ENCODE peak calls at places on chromosomes 5 and 9, in four cellular contexts. W is CD8-positive, alpha-beta T cell; S is PC-3; A is brain microvascular endothelial cell. R is an unnamed sample.

GRCh38 chr5:119655081-119655480 is 25.7 kb downstream of the FAM170A start:
- DNase-seq in W (no peak), S (peak; percentile 7), A (peak; percentile 24), R (no peak)

GRCh38 chr9:81559741-81560140 is 129.6 kb downstream of the TLE1 start:
- DNase-seq in W (no peak), S (peak; percentile 81), A (peak; percentile 95), R (no peak)

GRCh38 chr5:168987540-168988300 is 313.2 kb downstream of the SLIT3 start:
- DNase-seq in W (peak; percentile 26), S (peak; percentile 90), A (peak; percentile 71), R (no peak)

GRCh38 chr5:1807479-1808185 is 6.4 kb downstream of the NDUFS6 start:
- DNase-seq in W (no peak), S (no peak), A (no peak), R (no peak)

GRCh38 chr9:13786131-13786530 is 506.6 kb upstream of the MPDZ start:
- DNase-seq in W (no peak), S (no peak), A (peak; percentile 48), R (no peak)

GRCh38 chr5:10734050-10734709 is 26.9 kb downstream of the DAP start:
- DNase-seq in W (no peak), S (no peak), A (no peak), R (no peak)

GRCh38 chr5:71632168-71632567 is 45.0 kb downstream of the MCCC2 start:
- DNase-seq in W (no peak), S (peak; percentile 29), A (no peak), R (no peak)

GRCh38 chr5:10384483-10384882 is 31.0 kb downstream of the MARCHF6 start:
- DNase-seq in W (no peak), S (no peak), A (no peak), R (no peak)

GRCh38 chr5:111755942-111756353 is 1.0 kb downstream of the NREP start:
- DNase-seq in W (no peak), S (peak; percentile 12), A (no peak), R (no peak)

GRCh38 chr5:173240091-173241050 is 5.4 kb upstream of the NKX2-5 start:
- DNase-seq in W (no peak), S (no peak), A (no peak), R (no peak)

GRCh38 chr5:113221294-113222176 is 213.3 kb downstream of the TSSK1B start:
- DNase-seq in W (no peak), S (peak; percentile 74), A (no peak), R (no peak)

GRCh38 chr5:124670672-124671592 is 75.5 kb downstream of the ZNF608 start:
- DNase-seq in W (no peak), S (no peak), A (no peak), R (no peak)

GRCh38 chr9:38423939-38424843 is at the start of gene IGFBPL1:
- DNase-seq in W (no peak), S (no peak), A (no peak), R (peak; percentile 15)

GRCh38 chr9:108473209-108474112 is 382.3 kb downstream of the ACTL7B start:
- DNase-seq in W (no peak), S (peak; percentile 76), A (peak; percentile 80), R (no peak)

GRCh38 chr9:91131433-91131839 is 230.3 kb downstream of the AUH start:
- DNase-seq in W (peak; percentile 31), S (peak; percentile 88), A (peak; percentile 96), R (no peak)

GRCh38 chr5:111043712-111044506 is 27.6 kb upstream of the TSLP start:
- DNase-seq in W (no peak), S (peak; percentile 77), A (peak; percentile 99), R (no peak)

GRCh38 chr9:128455849-128456612 is at the start of gene ODF2:
- DNase-seq in W (peak; percentile 99), S (peak; percentile 92), A (peak; percentile 95), R (peak; percentile 95)

GRCh38 chr5:52757527-52757926 is 30.2 kb upstream of the ITGA1 start:
- DNase-seq in W (no peak), S (no peak), A (no peak), R (no peak)

GRCh38 chr9:107487521-107488399 is 1.8 kb downstream of the KLF4 start:
- DNase-seq in W (no peak), S (peak; percentile 79), A (no peak), R (peak; percentile 61)

GRCh38 chr9:125436613-125437443 is 175.2 kb downstream of the GAPVD1 start:
- DNase-seq in W (no peak), S (no peak), A (no peak), R (no peak)

GRCh38 chr9:129886226-129887174 is 51.2 kb downstream of the USP20 start:
- DNase-seq in W (peak; percentile 76), S (no peak), A (no peak), R (peak; percentile 61)

GRCh38 chr5:178077751-178078150 is 35.6 kb upstream of the N4BP3 start:
- DNase-seq in W (no peak), S (no peak), A (no peak), R (no peak)

GRCh38 chr9:108439967-108440366 is 415.8 kb downstream of the ACTL7B start:
- DNase-seq in W (no peak), S (peak; percentile 48), A (peak; percentile 47), R (no peak)

GRCh38 chr5:102800427-102800826 is 45.3 kb downstream of the PAM start:
- DNase-seq in W (no peak), S (no peak), A (no peak), R (no peak)

GRCh38 chr5:112757468-112758208 is 20.0 kb downstream of the APC start:
- DNase-seq in W (no peak), S (peak; percentile 79), A (no peak), R (peak; percentile 13)

GRCh38 chr5:27594141-27594540 is 555.8 kb upstream of the CDH9 start:
- DNase-seq in W (no peak), S (no peak), A (no peak), R (no peak)

GRCh38 chr9:29241320-29241719 is 1668.0 kb upstream of the C9orf72 start:
- DNase-seq in W (no peak), S (peak; percentile 12), A (no peak), R (no peak)

GRCh38 chr5:76820491-76820890 is 1.7 kb downstream of the F2RL1 start:
- DNase-seq in W (no peak), S (peak; percentile 64), A (no peak), R (no peak)

GRCh38 chr5:14777187-14777586 is 94.4 kb downstream of the ANKH start:
- DNase-seq in W (no peak), S (no peak), A (no peak), R (no peak)

GRCh38 chr9:90127923-90128322 is 514.7 kb downstream of the DIRAS2 start:
- DNase-seq in W (no peak), S (no peak), A (no peak), R (no peak)

GRCh38 chr5:133026664-133027153 is 360 bp upstream of the ZCCHC10 start:
- DNase-seq in W (no peak), S (no peak), A (no peak), R (no peak)

GRCh38 chr5:65893749-65894430 is 32.5 kb upstream of the ERBIN start:
- DNase-seq in W (no peak), S (no peak), A (no peak), R (no peak)

DNA sequence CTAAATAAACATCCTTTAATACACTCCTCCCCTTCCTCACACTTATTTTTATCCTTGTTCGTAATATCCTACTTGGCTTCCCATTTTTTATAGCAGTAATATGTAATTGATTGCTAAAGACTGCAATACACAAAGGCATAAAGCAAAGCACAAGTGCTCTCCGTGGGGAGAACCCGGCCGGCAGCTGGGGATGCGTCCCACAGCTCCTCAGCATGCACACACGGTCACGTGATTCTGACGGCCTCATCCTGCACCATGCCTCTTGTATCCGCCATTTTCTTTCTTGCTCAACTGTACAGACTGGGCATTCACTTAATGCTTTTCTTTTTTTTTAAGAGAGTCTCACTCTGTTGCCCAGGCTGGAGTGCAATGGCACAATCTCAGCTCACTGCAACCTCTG is 2.8 kb downstream of the BRD3OS start:
- DNase-seq in W (no peak), S (no peak), A (no peak), R (no peak)
- H3K4me3 ChIP-seq in W (no peak overlapping the region), S (no peak overlapping the region), A (no peak overlapping the region), R (no peak overlapping the region)

DNA sequence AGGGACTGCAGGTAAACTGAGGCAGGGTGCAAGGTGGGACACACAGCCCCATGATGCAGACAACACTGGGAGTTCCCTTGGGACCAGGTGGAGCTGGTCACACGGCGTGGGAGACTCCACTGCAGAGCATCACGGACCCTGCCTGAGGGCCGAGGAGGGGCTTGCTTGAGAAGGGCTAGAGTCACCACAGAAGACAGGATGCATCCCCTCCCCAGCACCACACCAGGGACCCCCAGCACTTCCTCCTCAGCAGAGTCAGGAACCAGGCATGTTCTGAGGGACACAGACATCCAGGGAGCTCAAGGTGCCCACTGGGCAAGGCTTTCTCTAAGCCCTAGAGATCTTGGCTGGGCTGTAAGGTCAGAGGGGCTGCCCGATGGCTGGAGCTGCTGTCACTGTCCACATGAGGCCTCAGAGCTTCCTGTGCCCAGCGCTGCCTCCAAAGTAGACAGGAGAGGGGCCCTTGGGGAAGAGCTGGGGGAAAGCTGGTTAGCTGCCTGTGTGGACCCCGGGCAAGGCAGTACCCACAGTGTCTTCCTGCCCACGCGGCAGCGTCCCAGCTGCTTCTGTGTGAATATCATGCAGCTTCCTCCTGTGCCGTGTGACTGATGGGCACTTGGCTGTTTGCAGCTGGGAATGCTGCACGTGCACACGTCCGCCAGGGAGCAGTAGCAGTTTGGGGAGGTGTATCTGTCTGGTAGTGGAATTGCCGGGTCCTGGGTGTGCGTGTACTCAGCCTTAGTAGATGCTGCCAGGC is 176.6 kb downstream of the CACNA1B start:
- DNase-seq in W (no peak), S (no peak), A (no peak), R (no peak)
- TF ChIP-seq CTCF in W (no peak), S (no peak), A (no peak), R (peak; percentile 22)

GRCh38 chr5:134566181-134566740 is 40.8 kb downstream of the JADE2 start:
- DNase-seq in W (no peak), S (no peak), A (no peak), R (no peak)

GRCh38 chr5:134568339-134568700 is 42.9 kb downstream of the JADE2 start:
- DNase-seq in W (no peak), S (no peak), A (no peak), R (no peak)

GRCh38 chr5:134566741-134567221 is 41.3 kb downstream of the JADE2 start:
- DNase-seq in W (no peak), S (no peak), A (no peak), R (no peak)

GRCh38 chr5:134568761-134569725 is 43.6 kb downstream of the JADE2 start:
- DNase-seq in W (no peak), S (peak; percentile 30), A (no peak), R (no peak)

GRCh38 chr5:134567651-134568338 is 42.3 kb downstream of the JADE2 start:
- DNase-seq in W (no peak), S (no peak), A (no peak), R (no peak)
- H3K36me3 ChIP-seq in W (peaks cover 92% of the 10 kb centered on the region), S (peaks cover 12% of the 10 kb centered on the region), A (peaks cover 26% of the 10 kb centered on the region), R (peaks cover 66% of the 10 kb centered on the region)

DNA sequence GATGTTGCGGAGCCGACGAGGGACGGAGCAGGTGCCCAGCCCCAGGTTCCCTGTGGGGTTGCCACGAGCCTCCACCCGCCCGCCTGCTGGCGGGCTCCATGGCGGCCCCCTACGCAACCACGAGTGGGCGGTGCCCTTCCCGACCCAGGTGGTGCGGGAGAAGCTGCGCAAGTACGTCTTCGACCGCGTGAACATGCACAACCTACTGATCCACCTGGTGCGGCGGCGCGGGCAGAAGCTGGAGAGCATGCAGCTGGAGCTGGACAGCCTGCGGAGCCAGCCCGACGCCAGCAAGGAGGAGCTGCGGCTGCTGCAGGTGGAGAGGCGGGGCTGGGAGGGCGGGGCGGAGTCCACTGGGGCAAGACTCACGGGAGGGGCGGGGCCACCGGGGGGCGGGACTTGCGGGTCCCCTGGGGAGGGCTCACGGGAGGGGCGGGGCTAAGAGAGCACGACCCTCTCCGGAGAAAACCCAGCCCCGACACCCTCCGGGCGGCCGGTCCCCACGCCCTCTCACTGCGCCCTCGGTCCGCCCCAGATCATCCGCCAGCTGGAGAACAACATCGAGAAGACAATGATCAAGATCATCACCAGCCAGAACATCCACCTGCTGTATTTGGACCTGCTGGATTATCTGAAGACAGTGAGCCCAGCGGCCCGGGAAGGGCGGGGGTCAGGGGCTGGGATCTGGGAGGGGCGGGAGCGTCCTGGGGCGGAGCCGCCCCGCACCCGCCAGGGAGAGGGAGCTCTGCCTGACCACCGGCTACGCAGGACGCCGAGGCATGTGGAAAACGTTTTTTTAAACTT is 3.9 kb downstream of the CCDC183 start:
- DNase-seq in W (peak; percentile 96), S (peak; percentile 78), A (no peak), R (peak; percentile 85)
- H3K4me3 ChIP-seq in W (peak overlapping the region; percentile 75), S (peak overlapping the region; percentile 69), A (no peak overlapping the region), R (peak overlapping the region; percentile 46)